ENCODE peak calls at places on chromosomes 2 and 18, in six cellular contexts. One of them, this sample, is unnamed.

GRCh38 chr2:228675042-228675441 is 493.6 kb upstream of the SPHKAP start:
- DNase-seq in upper lobe of right lung: no peak
- DNase-seq in choroid plexus epithelial cell: peak
- DNase-seq in foreskin fibroblast: peak
- DNase-seq in endodermal cell: no peak
- DNase-seq in CD8-positive, alpha-beta T cell: no peak
- DNase-seq in this sample: peak

GRCh38 chr18:76350134-76351025 is 144.7 kb downstream of the ZNF516 start:
- DNase-seq in upper lobe of right lung: peak
- DNase-seq in choroid plexus epithelial cell: no peak
- DNase-seq in foreskin fibroblast: no peak
- DNase-seq in CD8-positive, alpha-beta T cell: no peak
- DNase-seq in endodermal cell: no peak
- DNase-seq in this sample: no peak

GRCh38 chr18:50313031-50313607 is 25.6 kb upstream of the CXXC1 start:
- DNase-seq in choroid plexus epithelial cell: no peak
- DNase-seq in upper lobe of right lung: no peak
- DNase-seq in endodermal cell: no peak
- DNase-seq in CD8-positive, alpha-beta T cell: no peak
- DNase-seq in foreskin fibroblast: no peak
- DNase-seq in this sample: no peak

GRCh38 chr2:239203443-239204142 is 197.2 kb downstream of the HDAC4 start:
- DNase-seq in endodermal cell: no peak
- DNase-seq in upper lobe of right lung: no peak
- DNase-seq in choroid plexus epithelial cell: no peak
- DNase-seq in CD8-positive, alpha-beta T cell: no peak
- DNase-seq in foreskin fibroblast: no peak
- DNase-seq in this sample: no peak

GRCh38 chr2:222671259-222672067 is at the start of gene MOGAT1:
- DNase-seq in CD8-positive, alpha-beta T cell: no peak
- DNase-seq in upper lobe of right lung: peak
- DNase-seq in choroid plexus epithelial cell: no peak
- DNase-seq in foreskin fibroblast: peak
- DNase-seq in endodermal cell: peak
- DNase-seq in this sample: no peak

GRCh38 chr2:207819021-207819687 is 49.4 kb upstream of the FZD5 start:
- DNase-seq in endodermal cell: no peak
- DNase-seq in choroid plexus epithelial cell: no peak
- DNase-seq in foreskin fibroblast: no peak
- DNase-seq in CD8-positive, alpha-beta T cell: no peak
- DNase-seq in upper lobe of right lung: no peak
- DNase-seq in this sample: no peak

GRCh38 chr18:45248240-45248903 is 366.9 kb upstream of the SLC14A2 start:
- DNase-seq in CD8-positive, alpha-beta T cell: no peak
- DNase-seq in foreskin fibroblast: peak
- DNase-seq in choroid plexus epithelial cell: peak
- DNase-seq in upper lobe of right lung: no peak
- DNase-seq in endodermal cell: no peak
- DNase-seq in this sample: peak

GRCh38 chr2:30869988-30870387 is 62.7 kb upstream of the CAPN13 start:
- DNase-seq in choroid plexus epithelial cell: no peak
- DNase-seq in upper lobe of right lung: no peak
- DNase-seq in CD8-positive, alpha-beta T cell: no peak
- DNase-seq in endodermal cell: no peak
- DNase-seq in foreskin fibroblast: no peak
- DNase-seq in this sample: no peak

GRCh38 chr2:159131882-159132281 is 154.6 kb downstream of the WDSUB1 start:
- DNase-seq in endodermal cell: no peak
- DNase-seq in choroid plexus epithelial cell: peak
- DNase-seq in foreskin fibroblast: peak
- DNase-seq in upper lobe of right lung: no peak
- DNase-seq in CD8-positive, alpha-beta T cell: no peak
- DNase-seq in this sample: peak

GRCh38 chr2:168519534-168520308 is 63.6 kb downstream of the CERS6 start:
- DNase-seq in upper lobe of right lung: no peak
- DNase-seq in endodermal cell: no peak
- DNase-seq in foreskin fibroblast: no peak
- DNase-seq in CD8-positive, alpha-beta T cell: no peak
- DNase-seq in choroid plexus epithelial cell: no peak
- DNase-seq in this sample: no peak

GRCh38 chr18:13726972-13727331 is 479 bp downstream of the RNMT start:
- DNase-seq in foreskin fibroblast: peak
- DNase-seq in choroid plexus epithelial cell: peak
- DNase-seq in CD8-positive, alpha-beta T cell: peak
- DNase-seq in endodermal cell: peak
- DNase-seq in upper lobe of right lung: no peak
- DNase-seq in this sample: no peak

GRCh38 chr2:128786296-128786695 is 467.6 kb upstream of the HS6ST1 start:
- DNase-seq in choroid plexus epithelial cell: no peak
- DNase-seq in endodermal cell: no peak
- DNase-seq in foreskin fibroblast: no peak
- DNase-seq in CD8-positive, alpha-beta T cell: no peak
- DNase-seq in upper lobe of right lung: no peak
- DNase-seq in this sample: no peak

GRCh38 chr18:39795350-39795749 is 2159.7 kb upstream of the PIK3C3 start:
- DNase-seq in CD8-positive, alpha-beta T cell: no peak
- DNase-seq in upper lobe of right lung: no peak
- DNase-seq in foreskin fibroblast: no peak
- DNase-seq in choroid plexus epithelial cell: no peak
- DNase-seq in endodermal cell: peak
- DNase-seq in this sample: no peak

GRCh38 chr2:55862673-55863390 is 60.8 kb downstream of the EFEMP1 start:
- DNase-seq in foreskin fibroblast: peak
- DNase-seq in choroid plexus epithelial cell: peak
- DNase-seq in upper lobe of right lung: no peak
- DNase-seq in endodermal cell: no peak
- DNase-seq in CD8-positive, alpha-beta T cell: no peak
- DNase-seq in this sample: peak

GRCh38 chr2:239394346-239394945 is 6.4 kb downstream of the HDAC4 start:
- DNase-seq in upper lobe of right lung: peak
- DNase-seq in choroid plexus epithelial cell: no peak
- DNase-seq in endodermal cell: peak
- DNase-seq in CD8-positive, alpha-beta T cell: no peak
- DNase-seq in foreskin fibroblast: no peak
- DNase-seq in this sample: no peak

GRCh38 chr18:67520276-67521035 is 3.9 kb upstream of the DSEL start:
- DNase-seq in choroid plexus epithelial cell: peak
- DNase-seq in endodermal cell: no peak
- DNase-seq in foreskin fibroblast: peak
- DNase-seq in CD8-positive, alpha-beta T cell: no peak
- DNase-seq in upper lobe of right lung: no peak
- DNase-seq in this sample: peak

GRCh38 chr18:23166863-23167531 is 31.7 kb downstream of the CABLES1 start:
- DNase-seq in choroid plexus epithelial cell: peak
- DNase-seq in CD8-positive, alpha-beta T cell: no peak
- DNase-seq in endodermal cell: peak
- DNase-seq in upper lobe of right lung: no peak
- DNase-seq in foreskin fibroblast: no peak
- DNase-seq in this sample: no peak

GRCh38 chr2:235644191-235644590 is 150.3 kb downstream of the AGAP1 start:
- DNase-seq in choroid plexus epithelial cell: peak
- DNase-seq in foreskin fibroblast: no peak
- DNase-seq in endodermal cell: no peak
- DNase-seq in upper lobe of right lung: no peak
- DNase-seq in CD8-positive, alpha-beta T cell: no peak
- DNase-seq in this sample: no peak

GRCh38 chr2:100580474-100581264 is 17.9 kb downstream of the PDCL3 start:
- DNase-seq in endodermal cell: no peak
- DNase-seq in CD8-positive, alpha-beta T cell: peak
- DNase-seq in upper lobe of right lung: peak
- DNase-seq in choroid plexus epithelial cell: no peak
- DNase-seq in foreskin fibroblast: no peak
- DNase-seq in this sample: no peak

GRCh38 chr2:44168684-44169154 is at the start of gene PPM1B:
- DNase-seq in foreskin fibroblast: no peak
- DNase-seq in endodermal cell: no peak
- DNase-seq in upper lobe of right lung: peak
- DNase-seq in CD8-positive, alpha-beta T cell: peak
- DNase-seq in choroid plexus epithelial cell: no peak
- DNase-seq in this sample: no peak

GRCh38 chr18:51235011-51235789 is 37.7 kb upstream of the MEX3C start:
- DNase-seq in upper lobe of right lung: no peak
- DNase-seq in choroid plexus epithelial cell: peak
- DNase-seq in CD8-positive, alpha-beta T cell: no peak
- DNase-seq in foreskin fibroblast: no peak
- DNase-seq in endodermal cell: peak
- DNase-seq in this sample: no peak

GRCh38 chr18:76430636-76431035 is 64.4 kb downstream of the ZNF516 start:
- DNase-seq in foreskin fibroblast: peak
- DNase-seq in endodermal cell: no peak
- DNase-seq in choroid plexus epithelial cell: no peak
- DNase-seq in CD8-positive, alpha-beta T cell: no peak
- DNase-seq in upper lobe of right lung: no peak
- DNase-seq in this sample: no peak

GRCh38 chr2:163553601-163554000 is 182.2 kb downstream of the FIGN start:
- DNase-seq in upper lobe of right lung: no peak
- DNase-seq in endodermal cell: no peak
- DNase-seq in CD8-positive, alpha-beta T cell: no peak
- DNase-seq in choroid plexus epithelial cell: peak
- DNase-seq in foreskin fibroblast: peak
- DNase-seq in this sample: peak

GRCh38 chr18:5868218-5868904 is 27.0 kb downstream of the TMEM200C start:
- DNase-seq in CD8-positive, alpha-beta T cell: no peak
- DNase-seq in upper lobe of right lung: no peak
- DNase-seq in foreskin fibroblast: peak
- DNase-seq in choroid plexus epithelial cell: peak
- DNase-seq in endodermal cell: peak
- DNase-seq in this sample: peak

GRCh38 chr2:187078297-187078696 is 229.3 kb upstream of the ZSWIM2 start:
- DNase-seq in endodermal cell: no peak
- DNase-seq in CD8-positive, alpha-beta T cell: no peak
- DNase-seq in upper lobe of right lung: no peak
- DNase-seq in choroid plexus epithelial cell: peak
- DNase-seq in foreskin fibroblast: peak
- DNase-seq in this sample: no peak

GRCh38 chr18:23512641-23513040 is 9.3 kb downstream of the RMC1 start:
- DNase-seq in CD8-positive, alpha-beta T cell: no peak
- DNase-seq in choroid plexus epithelial cell: peak
- DNase-seq in foreskin fibroblast: no peak
- DNase-seq in endodermal cell: no peak
- DNase-seq in upper lobe of right lung: no peak
- DNase-seq in this sample: no peak

GRCh38 chr18:56807883-56808282 is 156.7 kb downstream of the WDR7 start:
- DNase-seq in choroid plexus epithelial cell: no peak
- DNase-seq in CD8-positive, alpha-beta T cell: no peak
- DNase-seq in foreskin fibroblast: no peak
- DNase-seq in upper lobe of right lung: no peak
- DNase-seq in endodermal cell: no peak
- DNase-seq in this sample: no peak

GRCh38 chr2:195563857-195564512 is 93.0 kb upstream of the SLC39A10 start:
- DNase-seq in foreskin fibroblast: peak
- DNase-seq in CD8-positive, alpha-beta T cell: no peak
- DNase-seq in endodermal cell: no peak
- DNase-seq in upper lobe of right lung: no peak
- DNase-seq in choroid plexus epithelial cell: peak
- DNase-seq in this sample: peak

GRCh38 chr2:205771063-205771462 is 88.8 kb downstream of the NRP2 start:
- DNase-seq in foreskin fibroblast: no peak
- DNase-seq in upper lobe of right lung: no peak
- DNase-seq in CD8-positive, alpha-beta T cell: no peak
- DNase-seq in endodermal cell: no peak
- DNase-seq in choroid plexus epithelial cell: peak
- DNase-seq in this sample: no peak

DNA sequence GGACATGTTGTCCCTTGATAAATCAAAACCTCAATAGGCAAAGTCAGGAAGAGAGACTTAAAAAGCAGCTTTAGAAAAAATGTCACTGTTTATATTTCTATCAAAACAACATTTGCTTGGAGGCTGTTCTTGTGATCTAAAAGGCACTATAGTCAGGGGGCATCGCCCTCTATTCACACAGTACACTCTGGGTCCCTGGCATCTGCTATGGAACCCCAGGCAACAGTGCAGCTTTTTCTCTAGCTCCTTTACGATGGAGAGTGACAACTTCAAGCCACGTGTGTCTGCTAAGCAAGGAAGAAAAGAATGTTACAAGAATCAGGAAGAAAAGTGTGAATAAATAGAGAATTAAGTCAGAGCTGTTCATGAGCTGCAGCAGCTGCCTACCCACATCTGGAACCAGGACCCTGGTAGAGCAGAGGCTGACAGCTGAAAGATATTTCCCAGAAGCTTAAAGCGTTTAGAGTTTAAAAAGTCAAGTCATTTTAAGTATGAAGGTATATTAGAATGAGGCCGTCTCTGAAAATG is 11.2 kb downstream of the RND3 start:
- DNase-seq in upper lobe of right lung: no peak
- DNase-seq in choroid plexus epithelial cell: peak
- DNase-seq in foreskin fibroblast: peak
- DNase-seq in endodermal cell: no peak
- DNase-seq in CD8-positive, alpha-beta T cell: no peak
- DNase-seq in this sample: no peak
- H3K4me3 ChIP-seq in upper lobe of right lung: no peak
- H3K4me3 ChIP-seq in choroid plexus epithelial cell: no peak
- H3K4me3 ChIP-seq in foreskin fibroblast: peak
- H3K4me3 ChIP-seq in endodermal cell: no peak
- H3K4me3 ChIP-seq in CD8-positive, alpha-beta T cell: no peak
- H3K4me3 ChIP-seq in this sample: peak

DNA sequence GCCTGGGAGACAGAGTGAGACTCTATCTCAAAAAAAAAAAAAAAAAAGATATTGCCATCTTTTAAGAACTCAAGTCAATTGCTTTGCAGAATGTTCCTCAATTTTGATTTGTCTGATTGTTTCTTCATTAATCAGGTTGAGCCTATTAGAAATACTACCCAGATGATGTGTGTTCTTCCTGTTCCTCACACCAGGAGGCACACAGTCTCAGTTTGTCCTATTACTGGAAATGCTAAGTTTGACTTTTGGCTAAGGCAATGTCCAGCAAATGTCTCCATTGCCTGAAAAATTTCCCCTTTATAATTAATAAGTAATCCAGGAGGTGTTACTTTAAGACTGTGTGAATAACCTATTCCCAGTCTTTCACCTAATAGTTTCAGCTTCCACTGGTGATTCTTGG is 28.4 kb downstream of the BOLA3 start:
- DNase-seq in foreskin fibroblast: peak
- DNase-seq in choroid plexus epithelial cell: peak
- DNase-seq in endodermal cell: no peak
- DNase-seq in CD8-positive, alpha-beta T cell: no peak
- DNase-seq in upper lobe of right lung: no peak
- DNase-seq in this sample: no peak
- TF ChIP-seq CTCF in foreskin fibroblast: peak
- TF ChIP-seq CTCF in choroid plexus epithelial cell: peak
- TF ChIP-seq CTCF in endodermal cell: no peak
- TF ChIP-seq CTCF in CD8-positive, alpha-beta T cell: no peak
- TF ChIP-seq CTCF in upper lobe of right lung: no peak
- TF ChIP-seq CTCF in this sample: no peak

GRCh38 chr2:161239416-161240109 is 68.7 kb upstream of the PSMD14 start:
- DNase-seq in choroid plexus epithelial cell: no peak
- DNase-seq in endodermal cell: peak
- DNase-seq in foreskin fibroblast: no peak
- DNase-seq in CD8-positive, alpha-beta T cell: no peak
- DNase-seq in upper lobe of right lung: peak
- DNase-seq in this sample: no peak
- H3K4me3 ChIP-seq in choroid plexus epithelial cell: peak
- H3K4me3 ChIP-seq in endodermal cell: peak
- H3K4me3 ChIP-seq in foreskin fibroblast: no peak
- H3K4me3 ChIP-seq in CD8-positive, alpha-beta T cell: no peak
- H3K4me3 ChIP-seq in upper lobe of right lung: no peak
- H3K4me3 ChIP-seq in this sample: no peak

GRCh38 chr2:142981069-142981378 is 103.6 kb downstream of the KYNU start:
- DNase-seq in endodermal cell: no peak
- DNase-seq in choroid plexus epithelial cell: no peak
- DNase-seq in CD8-positive, alpha-beta T cell: no peak
- DNase-seq in foreskin fibroblast: no peak
- DNase-seq in upper lobe of right lung: no peak
- DNase-seq in this sample: no peak
- TF ChIP-seq CTCF in endodermal cell: peak
- TF ChIP-seq CTCF in choroid plexus epithelial cell: no peak
- TF ChIP-seq CTCF in CD8-positive, alpha-beta T cell: peak
- TF ChIP-seq CTCF in foreskin fibroblast: no peak
- TF ChIP-seq CTCF in upper lobe of right lung: no peak
- TF ChIP-seq CTCF in this sample: no peak